ENCODE peak calls at places on chromosomes 2 and 18, in nine cellular contexts. One of them, this sample, is unnamed.

GRCh38 chr2:64654063-64654811 is 524 bp upstream of the SERTAD2 start:
- DNase-seq in amygdala: peak; percentile 55
- DNase-seq in activated T-cell treated with anti-CD3 and anti-CD28 coated beads for 1 hour: peak; percentile 46
- DNase-seq in heart right ventricle: peak; percentile 76
- DNase-seq in T-helper 9 cell: peak; percentile 55
- DNase-seq in NCI-H187: peak; percentile 90
- DNase-seq in stimulated activated CD8-positive, alpha-beta memory T cell treated with anti-CD3 and anti-CD28 coated beads, Interleukin-12 subunit alpha, Interleukin-12 subunit beta, amount 100 ng/mL, for 1 hour: peak; percentile 51
- DNase-seq in lower leg skin: peak; percentile 96
- DNase-seq in HT1080: peak; percentile 82
- DNase-seq in this sample: peak; percentile 50

GRCh38 chr2:168640039-168640438 is 162.4 kb upstream of the NOSTRIN start:
- DNase-seq in lower leg skin: no peak
- DNase-seq in stimulated activated CD8-positive, alpha-beta memory T cell treated with anti-CD3 and anti-CD28 coated beads, Interleukin-12 subunit alpha, Interleukin-12 subunit beta, amount 100 ng/mL, for 1 hour: no peak
- DNase-seq in HT1080: no peak
- DNase-seq in activated T-cell treated with anti-CD3 and anti-CD28 coated beads for 1 hour: no peak
- DNase-seq in heart right ventricle: no peak
- DNase-seq in T-helper 9 cell: no peak
- DNase-seq in NCI-H187: no peak
- DNase-seq in amygdala: no peak
- DNase-seq in this sample: no peak

GRCh38 chr2:40554665-40555294 is 102.9 kb upstream of the SLC8A1 start:
- DNase-seq in HT1080: peak; percentile 40
- DNase-seq in amygdala: no peak
- DNase-seq in lower leg skin: no peak
- DNase-seq in activated T-cell treated with anti-CD3 and anti-CD28 coated beads for 1 hour: no peak
- DNase-seq in heart right ventricle: peak; percentile 76
- DNase-seq in stimulated activated CD8-positive, alpha-beta memory T cell treated with anti-CD3 and anti-CD28 coated beads, Interleukin-12 subunit alpha, Interleukin-12 subunit beta, amount 100 ng/mL, for 1 hour: no peak
- DNase-seq in NCI-H187: peak; percentile 83
- DNase-seq in T-helper 9 cell: no peak
- DNase-seq in this sample: peak; percentile 29

GRCh38 chr18:52439457-52439856 is 99.5 kb downstream of the DCC start:
- DNase-seq in T-helper 9 cell: no peak
- DNase-seq in HT1080: no peak
- DNase-seq in heart right ventricle: no peak
- DNase-seq in lower leg skin: no peak
- DNase-seq in stimulated activated CD8-positive, alpha-beta memory T cell treated with anti-CD3 and anti-CD28 coated beads, Interleukin-12 subunit alpha, Interleukin-12 subunit beta, amount 100 ng/mL, for 1 hour: no peak
- DNase-seq in NCI-H187: no peak
- DNase-seq in activated T-cell treated with anti-CD3 and anti-CD28 coated beads for 1 hour: no peak
- DNase-seq in amygdala: no peak
- DNase-seq in this sample: no peak

GRCh38 chr18:13471495-13471845 is 252.9 kb downstream of the LDLRAD4 start:
- DNase-seq in lower leg skin: peak; percentile 70
- DNase-seq in T-helper 9 cell: no peak
- DNase-seq in activated T-cell treated with anti-CD3 and anti-CD28 coated beads for 1 hour: no peak
- DNase-seq in stimulated activated CD8-positive, alpha-beta memory T cell treated with anti-CD3 and anti-CD28 coated beads, Interleukin-12 subunit alpha, Interleukin-12 subunit beta, amount 100 ng/mL, for 1 hour: no peak
- DNase-seq in NCI-H187: no peak
- DNase-seq in amygdala: no peak
- DNase-seq in HT1080: no peak
- DNase-seq in heart right ventricle: no peak
- DNase-seq in this sample: no peak

GRCh38 chr2:85797959-85798358 is 44.2 kb downstream of the ATOH8 start:
- DNase-seq in NCI-H187: no peak
- DNase-seq in HT1080: no peak
- DNase-seq in lower leg skin: no peak
- DNase-seq in T-helper 9 cell: no peak
- DNase-seq in activated T-cell treated with anti-CD3 and anti-CD28 coated beads for 1 hour: no peak
- DNase-seq in stimulated activated CD8-positive, alpha-beta memory T cell treated with anti-CD3 and anti-CD28 coated beads, Interleukin-12 subunit alpha, Interleukin-12 subunit beta, amount 100 ng/mL, for 1 hour: no peak
- DNase-seq in amygdala: no peak
- DNase-seq in heart right ventricle: no peak
- DNase-seq in this sample: no peak

GRCh38 chr2:209614630-209615369 is 156.8 kb upstream of the UNC80 start:
- DNase-seq in NCI-H187: no peak
- DNase-seq in stimulated activated CD8-positive, alpha-beta memory T cell treated with anti-CD3 and anti-CD28 coated beads, Interleukin-12 subunit alpha, Interleukin-12 subunit beta, amount 100 ng/mL, for 1 hour: no peak
- DNase-seq in activated T-cell treated with anti-CD3 and anti-CD28 coated beads for 1 hour: no peak
- DNase-seq in amygdala: no peak
- DNase-seq in HT1080: no peak
- DNase-seq in T-helper 9 cell: no peak
- DNase-seq in heart right ventricle: no peak
- DNase-seq in lower leg skin: no peak
- DNase-seq in this sample: no peak

GRCh38 chr2:20190862-20191713 is 33.8 kb downstream of the SDC1 start:
- DNase-seq in T-helper 9 cell: no peak
- DNase-seq in amygdala: no peak
- DNase-seq in NCI-H187: no peak
- DNase-seq in stimulated activated CD8-positive, alpha-beta memory T cell treated with anti-CD3 and anti-CD28 coated beads, Interleukin-12 subunit alpha, Interleukin-12 subunit beta, amount 100 ng/mL, for 1 hour: no peak
- DNase-seq in lower leg skin: no peak
- DNase-seq in heart right ventricle: no peak
- DNase-seq in HT1080: peak; percentile 44
- DNase-seq in activated T-cell treated with anti-CD3 and anti-CD28 coated beads for 1 hour: no peak
- DNase-seq in this sample: no peak

GRCh38 chr2:84078466-84078865 is 380.6 kb downstream of the SUCLG1 start:
- DNase-seq in heart right ventricle: no peak
- DNase-seq in lower leg skin: no peak
- DNase-seq in T-helper 9 cell: no peak
- DNase-seq in HT1080: no peak
- DNase-seq in amygdala: no peak
- DNase-seq in NCI-H187: no peak
- DNase-seq in stimulated activated CD8-positive, alpha-beta memory T cell treated with anti-CD3 and anti-CD28 coated beads, Interleukin-12 subunit alpha, Interleukin-12 subunit beta, amount 100 ng/mL, for 1 hour: no peak
- DNase-seq in activated T-cell treated with anti-CD3 and anti-CD28 coated beads for 1 hour: no peak
- DNase-seq in this sample: no peak

GRCh38 chr2:183541766-183542165 is 417.5 kb downstream of the NUP35 start:
- DNase-seq in heart right ventricle: no peak
- DNase-seq in stimulated activated CD8-positive, alpha-beta memory T cell treated with anti-CD3 and anti-CD28 coated beads, Interleukin-12 subunit alpha, Interleukin-12 subunit beta, amount 100 ng/mL, for 1 hour: no peak
- DNase-seq in amygdala: no peak
- DNase-seq in activated T-cell treated with anti-CD3 and anti-CD28 coated beads for 1 hour: no peak
- DNase-seq in HT1080: peak; percentile 54
- DNase-seq in NCI-H187: no peak
- DNase-seq in lower leg skin: no peak
- DNase-seq in T-helper 9 cell: no peak
- DNase-seq in this sample: no peak

GRCh38 chr2:65309699-65310098 is 82.1 kb downstream of the ACTR2 start:
- DNase-seq in heart right ventricle: no peak
- DNase-seq in NCI-H187: no peak
- DNase-seq in amygdala: no peak
- DNase-seq in stimulated activated CD8-positive, alpha-beta memory T cell treated with anti-CD3 and anti-CD28 coated beads, Interleukin-12 subunit alpha, Interleukin-12 subunit beta, amount 100 ng/mL, for 1 hour: no peak
- DNase-seq in T-helper 9 cell: no peak
- DNase-seq in lower leg skin: no peak
- DNase-seq in HT1080: no peak
- DNase-seq in activated T-cell treated with anti-CD3 and anti-CD28 coated beads for 1 hour: no peak
- DNase-seq in this sample: no peak

GRCh38 chr2:107437265-107437664 is 389.4 kb upstream of the RGPD4 start:
- DNase-seq in heart right ventricle: no peak
- DNase-seq in lower leg skin: no peak
- DNase-seq in activated T-cell treated with anti-CD3 and anti-CD28 coated beads for 1 hour: no peak
- DNase-seq in stimulated activated CD8-positive, alpha-beta memory T cell treated with anti-CD3 and anti-CD28 coated beads, Interleukin-12 subunit alpha, Interleukin-12 subunit beta, amount 100 ng/mL, for 1 hour: no peak
- DNase-seq in HT1080: no peak
- DNase-seq in amygdala: no peak
- DNase-seq in NCI-H187: no peak
- DNase-seq in T-helper 9 cell: no peak
- DNase-seq in this sample: no peak

GRCh38 chr2:239897596-239898235 is 127.4 kb downstream of the NDUFA10 start:
- DNase-seq in HT1080: no peak
- DNase-seq in NCI-H187: no peak
- DNase-seq in stimulated activated CD8-positive, alpha-beta memory T cell treated with anti-CD3 and anti-CD28 coated beads, Interleukin-12 subunit alpha, Interleukin-12 subunit beta, amount 100 ng/mL, for 1 hour: no peak
- DNase-seq in activated T-cell treated with anti-CD3 and anti-CD28 coated beads for 1 hour: no peak
- DNase-seq in heart right ventricle: no peak
- DNase-seq in amygdala: no peak
- DNase-seq in lower leg skin: peak; percentile 56
- DNase-seq in T-helper 9 cell: no peak
- DNase-seq in this sample: no peak

GRCh38 chr2:168350380-168350779 is 103.0 kb upstream of the STK39 start:
- DNase-seq in lower leg skin: no peak
- DNase-seq in activated T-cell treated with anti-CD3 and anti-CD28 coated beads for 1 hour: no peak
- DNase-seq in T-helper 9 cell: no peak
- DNase-seq in heart right ventricle: no peak
- DNase-seq in HT1080: no peak
- DNase-seq in stimulated activated CD8-positive, alpha-beta memory T cell treated with anti-CD3 and anti-CD28 coated beads, Interleukin-12 subunit alpha, Interleukin-12 subunit beta, amount 100 ng/mL, for 1 hour: no peak
- DNase-seq in NCI-H187: peak; percentile 35
- DNase-seq in amygdala: no peak
- DNase-seq in this sample: no peak

GRCh38 chr2:33240178-33240577 is 236.3 kb upstream of the RASGRP3 start:
- DNase-seq in activated T-cell treated with anti-CD3 and anti-CD28 coated beads for 1 hour: no peak
- DNase-seq in lower leg skin: no peak
- DNase-seq in stimulated activated CD8-positive, alpha-beta memory T cell treated with anti-CD3 and anti-CD28 coated beads, Interleukin-12 subunit alpha, Interleukin-12 subunit beta, amount 100 ng/mL, for 1 hour: no peak
- DNase-seq in T-helper 9 cell: no peak
- DNase-seq in NCI-H187: no peak
- DNase-seq in heart right ventricle: no peak
- DNase-seq in HT1080: no peak
- DNase-seq in amygdala: no peak
- DNase-seq in this sample: no peak

GRCh38 chr2:46332686-46333281 is 35.6 kb downstream of the EPAS1 start:
- DNase-seq in lower leg skin: no peak
- DNase-seq in HT1080: no peak
- DNase-seq in amygdala: no peak
- DNase-seq in heart right ventricle: no peak
- DNase-seq in NCI-H187: no peak
- DNase-seq in T-helper 9 cell: no peak
- DNase-seq in stimulated activated CD8-positive, alpha-beta memory T cell treated with anti-CD3 and anti-CD28 coated beads, Interleukin-12 subunit alpha, Interleukin-12 subunit beta, amount 100 ng/mL, for 1 hour: no peak
- DNase-seq in activated T-cell treated with anti-CD3 and anti-CD28 coated beads for 1 hour: no peak
- DNase-seq in this sample: no peak

GRCh38 chr18:59272971-59273935 is at the start of gene RAX:
- DNase-seq in heart right ventricle: no peak
- DNase-seq in HT1080: peak; percentile 21
- DNase-seq in lower leg skin: no peak
- DNase-seq in T-helper 9 cell: no peak
- DNase-seq in stimulated activated CD8-positive, alpha-beta memory T cell treated with anti-CD3 and anti-CD28 coated beads, Interleukin-12 subunit alpha, Interleukin-12 subunit beta, amount 100 ng/mL, for 1 hour: no peak
- DNase-seq in NCI-H187: no peak
- DNase-seq in amygdala: no peak
- DNase-seq in activated T-cell treated with anti-CD3 and anti-CD28 coated beads for 1 hour: no peak
- DNase-seq in this sample: no peak

GRCh38 chr2:88234760-88235159 is 64.6 kb downstream of the THNSL2 start:
- DNase-seq in HT1080: no peak
- DNase-seq in stimulated activated CD8-positive, alpha-beta memory T cell treated with anti-CD3 and anti-CD28 coated beads, Interleukin-12 subunit alpha, Interleukin-12 subunit beta, amount 100 ng/mL, for 1 hour: no peak
- DNase-seq in heart right ventricle: no peak
- DNase-seq in amygdala: no peak
- DNase-seq in activated T-cell treated with anti-CD3 and anti-CD28 coated beads for 1 hour: no peak
- DNase-seq in NCI-H187: no peak
- DNase-seq in T-helper 9 cell: no peak
- DNase-seq in lower leg skin: no peak
- DNase-seq in this sample: no peak

GRCh38 chr18:77321823-77322805 is 72.5 kb downstream of the GALR1 start:
- DNase-seq in amygdala: no peak
- DNase-seq in stimulated activated CD8-positive, alpha-beta memory T cell treated with anti-CD3 and anti-CD28 coated beads, Interleukin-12 subunit alpha, Interleukin-12 subunit beta, amount 100 ng/mL, for 1 hour: no peak
- DNase-seq in HT1080: peak; percentile 39
- DNase-seq in heart right ventricle: no peak
- DNase-seq in activated T-cell treated with anti-CD3 and anti-CD28 coated beads for 1 hour: no peak
- DNase-seq in T-helper 9 cell: no peak
- DNase-seq in lower leg skin: no peak
- DNase-seq in NCI-H187: no peak
- DNase-seq in this sample: no peak

GRCh38 chr2:9247177-9247576 is 40.6 kb downstream of the ASAP2 start:
- DNase-seq in T-helper 9 cell: no peak
- DNase-seq in lower leg skin: no peak
- DNase-seq in stimulated activated CD8-positive, alpha-beta memory T cell treated with anti-CD3 and anti-CD28 coated beads, Interleukin-12 subunit alpha, Interleukin-12 subunit beta, amount 100 ng/mL, for 1 hour: no peak
- DNase-seq in amygdala: no peak
- DNase-seq in activated T-cell treated with anti-CD3 and anti-CD28 coated beads for 1 hour: no peak
- DNase-seq in NCI-H187: no peak
- DNase-seq in heart right ventricle: no peak
- DNase-seq in HT1080: no peak
- DNase-seq in this sample: no peak

GRCh38 chr2:240368746-240369724 is 66.4 kb upstream of the GPC1 start:
- DNase-seq in lower leg skin: no peak
- DNase-seq in amygdala: no peak
- DNase-seq in NCI-H187: no peak
- DNase-seq in HT1080: no peak
- DNase-seq in activated T-cell treated with anti-CD3 and anti-CD28 coated beads for 1 hour: no peak
- DNase-seq in stimulated activated CD8-positive, alpha-beta memory T cell treated with anti-CD3 and anti-CD28 coated beads, Interleukin-12 subunit alpha, Interleukin-12 subunit beta, amount 100 ng/mL, for 1 hour: no peak
- DNase-seq in heart right ventricle: peak; percentile 53
- DNase-seq in T-helper 9 cell: no peak
- DNase-seq in this sample: no peak

GRCh38 chr2:155393406-155393805 is 694.9 kb downstream of the KCNJ3 start:
- DNase-seq in heart right ventricle: no peak
- DNase-seq in activated T-cell treated with anti-CD3 and anti-CD28 coated beads for 1 hour: no peak
- DNase-seq in amygdala: no peak
- DNase-seq in stimulated activated CD8-positive, alpha-beta memory T cell treated with anti-CD3 and anti-CD28 coated beads, Interleukin-12 subunit alpha, Interleukin-12 subunit beta, amount 100 ng/mL, for 1 hour: no peak
- DNase-seq in T-helper 9 cell: no peak
- DNase-seq in HT1080: no peak
- DNase-seq in NCI-H187: no peak
- DNase-seq in lower leg skin: no peak
- DNase-seq in this sample: no peak

GRCh38 chr2:25756444-25757022 is 83.2 kb upstream of the DTNB start:
- DNase-seq in stimulated activated CD8-positive, alpha-beta memory T cell treated with anti-CD3 and anti-CD28 coated beads, Interleukin-12 subunit alpha, Interleukin-12 subunit beta, amount 100 ng/mL, for 1 hour: no peak
- DNase-seq in T-helper 9 cell: no peak
- DNase-seq in NCI-H187: no peak
- DNase-seq in heart right ventricle: no peak
- DNase-seq in amygdala: no peak
- DNase-seq in activated T-cell treated with anti-CD3 and anti-CD28 coated beads for 1 hour: no peak
- DNase-seq in lower leg skin: no peak
- DNase-seq in HT1080: no peak
- DNase-seq in this sample: no peak

GRCh38 chr2:237581751-237582746 is 8.5 kb downstream of the RAB17 start:
- DNase-seq in NCI-H187: no peak
- DNase-seq in activated T-cell treated with anti-CD3 and anti-CD28 coated beads for 1 hour: no peak
- DNase-seq in lower leg skin: no peak
- DNase-seq in stimulated activated CD8-positive, alpha-beta memory T cell treated with anti-CD3 and anti-CD28 coated beads, Interleukin-12 subunit alpha, Interleukin-12 subunit beta, amount 100 ng/mL, for 1 hour: no peak
- DNase-seq in amygdala: peak; percentile 39
- DNase-seq in HT1080: peak; percentile 54
- DNase-seq in heart right ventricle: peak; percentile 86
- DNase-seq in T-helper 9 cell: no peak
- DNase-seq in this sample: peak; percentile 59